ENCODE peak calls at places on chromosomes 1 and 21, in ten cellular contexts. B, K, W, E, H, L, F, V, M and Y are unnamed samples.

GRCh38 chr1:54352755-54353154 is 53.4 kb downstream of the SSBP3 start:
- DNase-seq in B (no peak), E (peak), W (no peak), M (no peak), H (no peak), K (no peak), F (no peak), V (no peak), L (no peak), Y (no peak)

GRCh38 chr1:118266436-118266835 is 81.4 kb upstream of the SPAG17 start:
- DNase-seq in V (no peak), B (peak), L (no peak), K (no peak), E (peak), F (no peak), M (no peak), H (no peak), W (no peak), Y (peak)

GRCh38 chr1:109759513-109760334 is 4.0 kb downstream of the EPS8L3 start:
- DNase-seq in B (no peak), W (peak), V (no peak), F (no peak), M (no peak), H (no peak), E (no peak), L (no peak), K (peak), Y (no peak)

GRCh38 chr1:35556494-35557117 is 597 bp downstream of the KIAA0319L start:
- DNase-seq in L (no peak), H (no peak), K (no peak), F (no peak), M (no peak), W (no peak), B (no peak), V (no peak), E (no peak), Y (no peak)

GRCh38 chr1:12157366-12158231 is 9.2 kb upstream of the TNFRSF1B start:
- DNase-seq in M (no peak), V (no peak), B (no peak), K (no peak), W (no peak), L (no peak), F (no peak), H (no peak), E (no peak), Y (no peak)

GRCh38 chr1:151814426-151814825 is 9.2 kb upstream of the LINGO4 start:
- DNase-seq in V (no peak), L (no peak), K (no peak), W (no peak), F (no peak), E (no peak), H (no peak), M (no peak), B (no peak), Y (no peak)

GRCh38 chr1:10687142-10687715 is 109.2 kb downstream of the CASZ1 start:
- DNase-seq in V (no peak), F (peak), W (no peak), E (no peak), B (no peak), K (no peak), M (no peak), L (no peak), H (no peak), Y (no peak)

GRCh38 chr1:6545276-6545934 is 8.9 kb downstream of the NOL9 start:
- DNase-seq in L (no peak), K (no peak), H (peak), W (no peak), E (peak), B (no peak), F (no peak), M (no peak), V (peak), Y (no peak)

GRCh38 chr1:235866913-235867850 is 476 bp upstream of the LYST start:
- DNase-seq in B (peak), M (peak), H (peak), E (peak), F (peak), K (peak), V (peak), L (peak), W (peak), Y (peak)

GRCh38 chr1:62312698-62313097 is 6.5 kb downstream of the KANK4 start:
- DNase-seq in F (no peak), E (no peak), H (no peak), W (no peak), K (no peak), M (no peak), B (no peak), V (no peak), L (no peak), Y (no peak)

GRCh38 chr21:33075128-33075527 is 5.2 kb downstream of the OLIG1 start:
- DNase-seq in W (no peak), B (peak), V (no peak), F (no peak), E (no peak), L (no peak), K (no peak), H (no peak), M (peak), Y (no peak)

GRCh38 chr1:172658871-172659453 is at the start of gene FASLG:
- DNase-seq in V (no peak), F (no peak), L (peak), W (no peak), B (no peak), H (no peak), K (no peak), M (no peak), E (no peak), Y (no peak)

GRCh38 chr1:25031601-25031965 is 101.5 kb upstream of the RUNX3 start:
- DNase-seq in F (no peak), H (no peak), W (no peak), L (peak), M (no peak), K (no peak), E (no peak), B (no peak), V (no peak), Y (no peak)

GRCh38 chr1:182829285-182829932 is 9.7 kb upstream of the DHX9 start:
- DNase-seq in V (no peak), M (no peak), B (no peak), E (no peak), W (no peak), H (no peak), L (no peak), F (no peak), K (no peak), Y (no peak)
- H3K27ac ChIP-seq in V (no peak), M (no peak), B (no peak), E (no peak), W (no peak), H (no peak), L (no peak), F (no peak), K (no peak), Y (no peak)

DNA sequence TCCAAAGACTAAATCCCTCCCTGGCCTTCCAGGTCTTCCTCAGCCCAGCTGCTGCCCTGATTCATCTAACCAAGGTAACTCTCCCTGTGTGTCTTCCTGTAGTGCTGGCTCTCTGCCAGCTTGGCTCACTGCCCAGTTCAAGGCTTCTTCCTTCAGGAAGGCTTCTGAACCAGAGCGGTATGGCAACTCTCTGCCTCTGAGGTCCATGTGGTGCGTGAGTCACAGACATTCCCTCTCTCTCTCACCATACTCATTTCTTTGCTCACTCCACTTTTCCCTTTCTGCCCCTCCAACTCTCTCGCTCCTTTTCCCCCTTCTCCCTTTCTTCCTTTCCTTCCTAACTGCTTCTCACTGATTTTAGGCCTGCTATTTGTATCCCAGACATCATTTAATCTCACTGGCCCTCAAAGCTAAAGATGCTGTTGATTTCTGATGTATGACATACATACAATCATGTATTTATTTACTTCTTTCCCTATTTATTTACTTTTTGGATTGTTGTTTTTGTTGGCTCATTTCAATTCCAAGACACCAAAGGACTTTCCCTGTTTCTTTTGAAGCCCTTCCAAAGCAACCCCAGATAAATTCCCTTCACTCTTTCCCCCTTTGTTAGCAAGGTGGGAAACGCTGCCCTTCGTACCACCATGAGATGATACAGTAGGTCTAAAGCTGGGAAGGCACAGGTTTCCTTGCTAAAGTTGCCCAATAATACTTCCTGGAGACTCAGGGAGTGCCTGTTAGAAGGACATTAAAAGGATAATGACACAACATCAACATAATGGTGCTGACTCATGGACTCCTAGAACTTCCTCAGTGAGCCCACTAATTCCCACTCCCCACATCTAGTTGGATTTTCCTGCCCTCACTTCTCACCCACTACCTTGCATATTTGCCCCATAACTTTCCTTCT is 17.8 kb downstream of the CFAP45 start:
- DNase-seq in W (peak), K (peak), H (peak), L (peak), E (peak), B (no peak), F (peak), V (peak), M (no peak), Y (peak)
- H3K27ac ChIP-seq in W (no peak), K (no peak), H (peak), L (no peak), E (peak), B (no peak), F (no peak), V (no peak), M (no peak), Y (peak)

DNA sequence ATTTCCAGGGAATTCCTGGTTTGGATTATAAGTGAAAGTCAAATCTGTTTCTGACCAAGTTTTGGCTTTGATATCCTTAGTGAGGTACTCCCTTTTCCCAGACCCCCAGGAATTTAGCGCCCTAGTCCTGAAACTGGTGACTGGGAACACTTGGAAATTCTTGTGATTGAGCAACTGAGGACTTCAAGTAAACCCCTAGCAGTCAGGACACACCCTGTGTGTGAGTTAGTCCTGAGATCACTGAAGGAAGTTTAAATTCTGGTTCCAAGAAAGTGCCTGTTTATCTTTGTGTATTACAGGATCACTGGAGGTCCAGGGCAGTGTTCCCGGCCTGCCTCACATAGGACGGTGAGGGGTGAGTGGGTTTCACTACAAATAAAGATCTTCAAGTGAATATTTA is 95.1 kb upstream of the F3 start:
- DNase-seq in M (no peak), H (peak), F (no peak), W (no peak), V (no peak), B (no peak), E (peak), K (no peak), L (no peak), Y (no peak)
- H3K27ac ChIP-seq in M (no peak), H (peak), F (no peak), W (no peak), V (no peak), B (no peak), E (peak), K (no peak), L (no peak), Y (no peak)

GRCh38 chr21:15061284-15061683 is 3.5 kb downstream of the NRIP1 start:
- DNase-seq in H (no peak), B (no peak), K (no peak), L (no peak), W (no peak), V (no peak), E (no peak), F (no peak), M (no peak), Y (no peak)
- H3K27ac ChIP-seq in H (no peak), B (no peak), K (no peak), L (peak), W (peak), V (no peak), E (peak), F (no peak), M (no peak), Y (no peak)

GRCh38 chr21:36032647-36033406 is 27.5 kb downstream of the SETD4 start:
- DNase-seq in K (no peak), V (no peak), B (no peak), L (no peak), H (no peak), E (no peak), W (no peak), F (no peak), M (no peak), Y (no peak)
- H3K27ac ChIP-seq in K (no peak), V (no peak), B (peak), L (no peak), H (no peak), E (no peak), W (no peak), F (no peak), M (no peak), Y (peak)

DNA sequence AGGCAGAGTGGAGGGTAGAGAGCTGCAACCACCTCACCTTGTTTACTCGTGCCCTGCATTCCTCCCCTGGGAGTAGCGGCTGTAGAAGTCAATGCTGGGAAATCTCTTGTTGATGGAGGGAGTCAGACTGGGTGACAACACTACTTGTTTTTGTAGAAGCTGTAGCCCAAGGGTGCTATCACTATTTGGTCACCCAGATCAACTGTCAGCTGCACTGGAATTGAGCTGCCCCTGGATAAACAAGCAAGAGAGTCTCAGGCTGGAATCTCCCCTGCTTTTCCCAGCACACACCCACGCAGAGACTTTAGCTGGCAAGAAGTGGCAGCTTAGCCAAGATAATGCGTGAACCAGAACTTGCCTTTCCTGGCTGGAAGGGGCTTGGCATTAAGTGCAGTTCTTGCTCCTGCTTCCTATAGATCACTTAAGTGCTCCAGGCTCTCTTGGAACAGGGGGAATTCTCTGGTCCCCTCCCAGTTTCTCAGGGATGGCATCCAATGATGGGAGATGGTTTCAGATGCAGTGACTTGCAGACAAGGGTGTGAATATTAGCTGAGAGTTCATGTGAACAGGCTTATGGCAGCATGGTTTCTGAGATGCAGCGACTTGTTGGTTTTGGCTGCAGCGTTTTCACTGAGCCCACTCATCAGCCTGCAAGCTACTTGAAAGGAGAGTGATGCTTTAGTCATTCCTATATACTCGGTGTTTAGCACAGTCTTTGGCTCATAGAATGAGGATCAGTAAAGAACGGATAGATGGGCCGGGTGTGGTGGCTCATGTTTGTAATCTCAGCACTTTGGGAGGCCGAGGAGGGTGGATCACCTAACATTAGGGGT is 16.8 kb downstream of the ATP2B4 start:
- DNase-seq in K (no peak), L (no peak), H (peak), E (peak), F (no peak), B (no peak), W (no peak), V (no peak), M (no peak), Y (no peak)
- H3K27ac ChIP-seq in K (no peak), L (no peak), H (peak), E (peak), F (no peak), B (no peak), W (peak), V (no peak), M (no peak), Y (peak)

GRCh38 chr1:186894415-186894814 is 65.7 kb downstream of the PLA2G4A start:
- DNase-seq in E (no peak), B (no peak), F (no peak), M (no peak), W (no peak), K (no peak), H (no peak), V (no peak), L (no peak), Y (no peak)

GRCh38 chr1:186896211-186896610 is 67.5 kb downstream of the PLA2G4A start:
- DNase-seq in V (no peak), E (peak), W (no peak), B (no peak), H (peak), M (no peak), F (no peak), L (no peak), K (no peak), Y (no peak)

GRCh38 chr1:186899977-186900376 is 71.2 kb downstream of the PLA2G4A start:
- DNase-seq in V (no peak), K (no peak), B (no peak), E (peak), W (no peak), L (no peak), M (no peak), F (no peak), H (no peak), Y (no peak)

GRCh38 chr1:186899577-186899976 is 70.8 kb downstream of the PLA2G4A start:
- DNase-seq in H (no peak), W (no peak), K (no peak), E (no peak), B (no peak), M (no peak), F (no peak), V (no peak), L (no peak), Y (no peak)

GRCh38 chr1:186897008-186897407 is 68.3 kb downstream of the PLA2G4A start:
- DNase-seq in B (no peak), M (no peak), W (no peak), K (no peak), V (no peak), F (no peak), H (no peak), L (no peak), E (peak), Y (no peak)
- H3K27ac ChIP-seq in B (no peak), M (no peak), W (peak), K (no peak), V (no peak), F (no peak), H (no peak), L (no peak), E (peak), Y (no peak)